ENCODE peak calls at places on chromosomes 12 and 14, in four cellular contexts. T is H1, L is HepG2, O is GM12878. P is an unnamed sample.

GRCh38 chr12:110090266-110091135 is 33.7 kb upstream of the IFT81 start:
- DNase-seq in O (no peak), T (no peak), L (no peak), P (no peak)

GRCh38 chr12:53051058-53051880 is 1.4 kb downstream of the TNS2 start:
- DNase-seq in O (no peak), L (peak; percentile 82), T (no peak), P (no peak)

GRCh38 chr12:121943926-121944325 is 25.5 kb downstream of the CFAP251 start:
- DNase-seq in L (no peak), T (no peak), O (no peak), P (no peak)

GRCh38 chr14:99910337-99911268 is 117.4 kb downstream of the EML1 start:
- DNase-seq in O (no peak), T (no peak), L (peak; percentile 16), P (no peak)

GRCh38 chr14:97977711-97978261 is 1180.6 kb downstream of the VRK1 start:
- DNase-seq in L (no peak), O (no peak), T (peak; percentile 43), P (peak; percentile 60)

GRCh38 chr14:24162083-24162482 is 1.0 kb downstream of the IRF9 start:
- DNase-seq in O (no peak), T (no peak), L (no peak), P (no peak)

GRCh38 chr14:64193821-64194220 is 100.3 kb downstream of the ESR2 start:
- DNase-seq in L (peak; percentile 5), T (no peak), O (no peak), P (no peak)

GRCh38 chr14:52124791-52125661 is 56.2 kb upstream of the NID2 start:
- DNase-seq in T (no peak), O (no peak), L (no peak), P (no peak)

GRCh38 chr14:22570132-22570949 is 18.7 kb downstream of the DAD1 start:
- DNase-seq in O (peak; percentile 99), T (peak; percentile 79), L (peak; percentile 98), P (peak; percentile 71)

GRCh38 chr12:118038122-118038521 is 21.6 kb downstream of the RFC5 start:
- DNase-seq in T (no peak), L (no peak), O (no peak), P (no peak)

GRCh38 chr14:32560213-32560857 is 231.2 kb downstream of the AKAP6 start:
- DNase-seq in L (peak; percentile 82), O (no peak), T (peak; percentile 60), P (peak; percentile 59)

GRCh38 chr12:90262261-90262660 is 553.6 kb upstream of the ATP2B1 start:
- DNase-seq in L (no peak), T (no peak), O (no peak), P (no peak)

GRCh38 chr12:116423053-116423452 is 136.1 kb upstream of the MAP1LC3B2 start:
- DNase-seq in O (no peak), L (no peak), T (no peak), P (no peak)

GRCh38 chr12:52280796-52281560 is 6.5 kb downstream of the KRT86 start:
- DNase-seq in T (no peak), L (peak; percentile 47), O (no peak), P (no peak)

GRCh38 chr12:107607464-107608392 is 77.9 kb upstream of the PWP1 start:
- DNase-seq in T (peak; percentile 94), O (peak; percentile 5), L (peak; percentile 64), P (peak; percentile 81)

GRCh38 chr12:52050116-52050770 is 999 bp upstream of the NR4A1 start:
- DNase-seq in L (no peak), O (no peak), T (peak; percentile 57), P (no peak)

GRCh38 chr14:50230601-50231474 is 540 bp downstream of the SOS2 start:
- DNase-seq in O (peak; percentile 36), T (no peak), L (peak; percentile 29), P (peak; percentile 75)

GRCh38 chr12:110704750-110705149 is 15.8 kb upstream of the HVCN1 start:
- DNase-seq in T (no peak), O (no peak), L (peak; percentile 68), P (no peak)

GRCh38 chr14:93132472-93133065 is 16.8 kb upstream of the ITPK1 start:
- DNase-seq in L (peak; percentile 70), T (no peak), O (no peak), P (peak; percentile 63)

GRCh38 chr14:70741482-70741881 is 67.8 kb downstream of the MAP3K9 start:
- DNase-seq in O (no peak), L (no peak), T (no peak), P (no peak)

GRCh38 chr12:68138480-68138879 is 21.1 kb downstream of the IFNG start:
- DNase-seq in L (no peak), T (no peak), O (no peak), P (no peak)

GRCh38 chr12:41167701-41168100 is 20.4 kb upstream of the PDZRN4 start:
- DNase-seq in L (no peak), O (no peak), T (no peak), P (no peak)

GRCh38 chr14:40850191-40850590 is 756.5 kb upstream of the LRFN5 start:
- DNase-seq in L (no peak), O (no peak), T (no peak), P (no peak)

GRCh38 chr12:120529641-120530314 is 820 bp upstream of the COQ5 start:
- DNase-seq in T (no peak), L (peak; percentile 68), O (no peak), P (peak; percentile 30)

GRCh38 chr12:50862316-50862715 is 19.6 kb downstream of the TMPRSS12 start:
- DNase-seq in T (no peak), L (no peak), O (no peak), P (no peak)

GRCh38 chr14:95095991-95096390 is 61.3 kb downstream of the DICER1 start:
- DNase-seq in L (no peak), O (no peak), T (no peak), P (no peak)

GRCh38 chr12:77064891-77065360 is 443 bp downstream of the E2F7 start:
- DNase-seq in T (no peak), O (no peak), L (no peak), P (no peak)

GRCh38 chr14:22491683-22492483 is 97.1 kb downstream of the DAD1 start:
- DNase-seq in O (no peak), L (no peak), T (no peak), P (no peak)

GRCh38 chr14:38187475-38187874 is 20.2 kb upstream of the SSTR1 start:
- DNase-seq in O (no peak), T (no peak), L (no peak), P (no peak)

GRCh38 chr12:32445356-32445755 is 46.0 kb downstream of the FGD4 start:
- DNase-seq in T (no peak), L (no peak), O (no peak), P (no peak)

GRCh38 chr12:106954462-106955376 is 988 bp upstream of the TMEM263 start:
- DNase-seq in O (no peak), L (no peak), T (peak; percentile 52), P (peak; percentile 58)

GRCh38 chr12:65324551-65324950 is 46.1 kb downstream of the MSRB3 start:
- DNase-seq in O (no peak), T (no peak), L (no peak), P (no peak)

DNA sequence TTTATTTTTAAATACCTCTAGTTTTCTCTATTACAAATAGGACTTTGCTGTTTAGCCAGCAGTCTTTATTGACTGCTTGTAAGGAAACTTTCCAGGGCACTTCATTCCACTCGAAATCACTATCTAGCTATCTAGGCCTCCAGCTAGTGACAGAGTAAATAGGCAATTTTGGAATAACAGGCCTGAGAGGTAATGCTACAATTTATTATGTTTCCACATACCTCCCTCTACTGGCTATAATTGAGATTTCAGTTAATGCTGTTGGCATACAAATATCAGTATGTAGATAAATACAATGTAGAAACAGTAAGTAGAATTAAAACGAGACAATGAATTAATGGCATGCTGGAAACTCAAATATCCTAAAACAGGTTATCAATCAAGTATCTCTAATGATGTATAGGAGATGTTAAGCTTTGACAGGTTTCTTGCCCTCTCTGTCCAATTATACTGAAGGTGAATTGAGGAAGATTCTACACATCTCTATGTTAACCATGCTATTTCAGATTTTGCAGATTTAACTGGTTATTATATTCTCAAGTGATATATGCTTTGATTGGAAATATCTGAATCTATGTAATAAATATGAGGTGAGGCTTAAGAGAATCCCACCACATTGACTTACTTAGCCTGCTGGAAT is 7.2 kb downstream of the DTD2 start:
- DNase-seq in T (no peak), O (no peak), L (peak; percentile 68), P (peak; percentile 65)
- TF ChIP-seq TCF12 in T (no peak), O (no peak), L (no peak), P (no peak)

GRCh38 chr12:12499909-12500604 is 62.6 kb downstream of the DUSP16 start:
- DNase-seq in L (no peak), O (no peak), T (peak; percentile 26), P (no peak)
- H3K27ac ChIP-seq in L (no peak overlapping the region), O (no peak overlapping the region), T (no peak overlapping the region), P (no peak overlapping the region)

GRCh38 chr12:24918596-24918995 is 30.3 kb downstream of the BCAT1 start:
- DNase-seq in O (no peak), L (no peak), T (no peak), P (no peak)

GRCh38 chr12:24921251-24922038 is 27.5 kb downstream of the BCAT1 start:
- DNase-seq in L (peak; percentile 22), T (no peak), O (no peak), P (no peak)

GRCh38 chr12:24920141-24920540 is 28.8 kb downstream of the BCAT1 start:
- DNase-seq in O (no peak), L (no peak), T (no peak), P (no peak)

GRCh38 chr12:24922109-24922508 is 26.8 kb downstream of the BCAT1 start:
- DNase-seq in O (no peak), L (no peak), T (no peak), P (no peak)

DNA sequence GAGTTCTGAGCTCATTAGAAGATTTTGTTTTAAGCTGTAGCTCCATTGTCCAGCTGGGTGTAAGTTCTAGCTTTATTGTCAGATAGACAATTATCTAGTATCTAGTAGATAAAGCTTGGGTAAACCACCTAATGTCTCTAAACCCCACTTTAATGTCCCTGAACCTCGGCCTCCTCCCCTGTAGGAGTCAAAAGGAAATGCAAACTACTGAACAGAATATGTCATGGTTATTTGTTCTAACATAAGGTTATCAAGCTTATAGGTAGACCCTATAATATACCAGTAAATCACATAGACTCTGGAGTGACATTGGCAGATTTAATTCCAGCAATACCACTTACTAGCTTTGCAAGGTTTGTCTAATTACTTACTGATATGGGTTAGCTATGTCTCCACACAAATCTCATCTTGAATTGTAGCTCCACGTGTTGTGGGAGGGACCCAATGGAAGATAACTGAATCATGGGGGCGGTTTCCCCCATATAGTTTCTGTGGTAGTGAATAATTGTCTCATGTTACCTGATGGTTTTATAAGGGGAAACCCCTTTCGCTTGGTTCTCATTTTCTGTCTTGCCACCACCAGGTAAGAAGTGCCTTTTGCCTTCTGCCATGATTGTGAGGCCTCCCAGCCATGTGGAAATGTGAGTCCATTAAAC is 29.4 kb downstream of the BCAT1 start:
- DNase-seq in T (no peak), O (no peak), L (no peak), P (no peak)
- TF ChIP-seq TCF12 in T (no peak), O (no peak), L (no peak), P (no peak)

DNA sequence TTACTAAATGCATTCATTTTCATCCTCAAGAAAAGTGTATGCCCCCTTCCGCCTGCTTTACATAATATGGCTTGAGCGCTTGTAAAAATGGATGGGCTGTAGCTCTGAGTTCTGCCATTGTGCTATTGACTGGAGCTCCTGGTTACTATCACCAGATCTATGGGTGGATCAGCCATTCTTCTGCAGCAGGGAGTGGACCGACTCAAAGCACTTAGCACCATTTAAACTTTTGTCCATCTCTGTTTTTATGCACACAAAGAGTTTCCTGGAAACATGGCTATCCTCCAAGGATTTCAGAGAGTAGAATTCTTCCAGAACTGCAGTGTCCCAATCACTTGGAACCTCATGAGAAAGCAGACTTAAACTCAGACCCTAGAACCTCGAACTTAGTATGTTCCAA is 4.5 kb upstream of the NUMB start:
- DNase-seq in T (peak; percentile 1), L (no peak), O (no peak), P (peak; percentile 48)
- H3K27ac ChIP-seq in T (no peak overlapping the region), L (peak overlapping the region; percentile 94), O (no peak overlapping the region), P (peak overlapping the region; percentile 78)

P was measured in SK-N-SH.